ENCODE peak calls at places on chromosomes 5 and 9, in nine cellular contexts. E is activated T-helper 1 cell treated with Interleukin-2 at 50 U/mL for 16 hours; D is SK-MEL-5; M is globus pallidus; T is NCI-H1417; N is HepG2; Y is GM19239; Z is stimulated activated CD8-positive, alpha-beta memory T cell treated with anti-CD3 and anti-CD28 coated beads, Interleukin-7, amount 100 ng/mL, for 4 hours; B is lower lobe of right lung. W is an unnamed sample.

GRCh38 chr5:54160329-54160728 is 150.0 kb downstream of the ARL15 start:
- DNase-seq in E (no peak), D (no peak), M (no peak), T (no peak), N (no peak), Y (no peak), Z (no peak), B (no peak), W (no peak)

GRCh38 chr5:96074460-96075254 is 113.0 kb upstream of the ELL2 start:
- DNase-seq in E (no peak), D (no peak), M (no peak), T (no peak), N (peak; percentile 41), Y (no peak), Z (no peak), B (no peak), W (no peak)

GRCh38 chr5:162858770-162859169 is 578.6 kb upstream of the CCNG1 start:
- DNase-seq in E (no peak), D (no peak), M (no peak), T (no peak), N (no peak), Y (no peak), Z (no peak), B (no peak), W (no peak)

GRCh38 chr9:87324613-87325194 is 173.0 kb upstream of the DAPK1 start:
- DNase-seq in E (no peak), D (peak; percentile 79), M (peak; percentile 61), T (peak; percentile 16), N (peak; percentile 50), Y (peak; percentile 44), Z (no peak), B (no peak), W (peak; percentile 58)

GRCh38 chr5:131286400-131286715 is 22.5 kb downstream of the CDC42SE2 start:
- DNase-seq in E (no peak), D (no peak), M (no peak), T (no peak), N (no peak), Y (no peak), Z (no peak), B (no peak), W (no peak)

GRCh38 chr5:34483442-34484033 is 172.6 kb upstream of the RAI14 start:
- DNase-seq in E (no peak), D (peak; percentile 76), M (peak; percentile 83), T (peak; percentile 32), N (no peak), Y (no peak), Z (no peak), B (no peak), W (no peak)

GRCh38 chr9:130333041-130334040 is 67.8 kb downstream of the HMCN2 start:
- DNase-seq in E (no peak), D (no peak), M (no peak), T (no peak), N (no peak), Y (no peak), Z (no peak), B (no peak), W (no peak)

GRCh38 chr9:73199886-73200285 is 48.2 kb downstream of the ANXA1 start:
- DNase-seq in E (no peak), D (peak; percentile 74), M (no peak), T (no peak), N (peak; percentile 7), Y (no peak), Z (no peak), B (no peak), W (no peak)

GRCh38 chr9:132793606-132794580 is 84.2 kb downstream of the AK8 start:
- DNase-seq in E (no peak), D (no peak), M (no peak), T (no peak), N (peak; percentile 6), Y (no peak), Z (no peak), B (no peak), W (no peak)

GRCh38 chr9:13412323-13412722 is 132.8 kb upstream of the MPDZ start:
- DNase-seq in E (no peak), D (no peak), M (no peak), T (no peak), N (no peak), Y (no peak), Z (no peak), B (no peak), W (no peak)

GRCh38 chr5:10690460-10690859 is 70.6 kb downstream of the DAP start:
- DNase-seq in E (no peak), D (no peak), M (no peak), T (no peak), N (no peak), Y (no peak), Z (no peak), B (no peak), W (no peak)

GRCh38 chr5:150587830-150588494 is 52.5 kb upstream of the SYNPO start:
- DNase-seq in E (no peak), D (no peak), M (no peak), T (no peak), N (no peak), Y (no peak), Z (no peak), B (no peak), W (no peak)

GRCh38 chr5:176521699-176522263 is 15.4 kb downstream of the RNF44 start:
- DNase-seq in E (no peak), D (no peak), M (no peak), T (no peak), N (no peak), Y (no peak), Z (no peak), B (no peak), W (no peak)

GRCh38 chr9:96618209-96619108 is 1.2 kb downstream of the CDC14B start:
- DNase-seq in E (no peak), D (no peak), M (peak; percentile 77), T (no peak), N (peak; percentile 42), Y (no peak), Z (no peak), B (peak; percentile 50), W (peak; percentile 4)